ENCODE peak calls at places on chromosomes 7 and 10, in ten cellular contexts. K is astrocyte of the cerebellum; U is thyroid gland; V is T-helper 2 cell; P is fibroblast of lung; M is activated CD4-positive, CD25-positive, alpha-beta regulatory T cell; D is SW480; T is sigmoid colon; L is midbrain; Y is Kasumi-1. Z is an unnamed sample.

GRCh38 chr10:74145133-74145532 is 5.5 kb downstream of the AP3M1 start:
- DNase-seq in T (no peak), K (peak; percentile 76), D (no peak), M (no peak), U (no peak), P (peak; percentile 88), L (no peak), V (no peak), Y (no peak), Z (no peak)

GRCh38 chr10:18418579-18419210 is 232.7 kb downstream of the NSUN6 start:
- DNase-seq in P (peak; percentile 20), V (no peak), D (no peak), M (no peak), T (no peak), Y (peak; percentile 76), L (peak; percentile 6), U (no peak), K (no peak), Z (no peak)

GRCh38 chr7:23654508-23654907 is 25.5 kb upstream of the FAM221A start:
- DNase-seq in U (peak; percentile 34), M (no peak), Y (peak; percentile 93), D (peak; percentile 23), K (no peak), P (peak; percentile 37), V (no peak), L (peak; percentile 25), T (no peak), Z (no peak)

GRCh38 chr7:97155897-97156418 is 38.5 kb downstream of the SDHAF3 start:
- DNase-seq in K (no peak), L (no peak), D (no peak), Y (no peak), U (no peak), P (no peak), V (no peak), T (no peak), M (no peak), Z (no peak)

GRCh38 chr7:4139656-4140320 is 542.3 kb upstream of the FOXK1 start:
- DNase-seq in M (no peak), L (no peak), K (no peak), T (peak; percentile 48), U (no peak), P (no peak), V (no peak), Y (no peak), D (no peak), Z (no peak)

GRCh38 chr10:114404171-114405010 is at the start of gene AFAP1L2:
- DNase-seq in K (no peak), P (no peak), M (no peak), L (no peak), Y (no peak), V (no peak), U (peak; percentile 74), T (peak; percentile 69), D (peak; percentile 58), Z (no peak)

GRCh38 chr10:72316748-72317435 is 37.8 kb downstream of the DNAJB12 start:
- DNase-seq in Y (peak; percentile 69), V (peak; percentile 38), U (peak; percentile 58), P (no peak), T (peak; percentile 85), L (no peak), K (no peak), D (no peak), M (peak; percentile 54), Z (no peak)

GRCh38 chr7:76294344-76295024 is 8.0 kb upstream of the HSPB1 start:
- DNase-seq in L (peak; percentile 95), Y (no peak), K (peak; percentile 91), U (peak; percentile 99), P (peak; percentile 96), M (no peak), D (peak; percentile 74), V (no peak), T (peak; percentile 99), Z (no peak)

GRCh38 chr7:80482938-80483337 is 28.9 kb downstream of the GNAT3 start:
- DNase-seq in L (no peak), V (no peak), Y (no peak), D (no peak), T (no peak), K (no peak), P (no peak), U (no peak), M (no peak), Z (no peak)

GRCh38 chr7:5396999-5397656 is 26.5 kb downstream of the TNRC18 start:
- DNase-seq in P (peak; percentile 94), Y (peak; percentile 83), L (peak; percentile 46), D (peak; percentile 99), K (no peak), V (peak; percentile 91), U (peak; percentile 48), T (peak; percentile 94), M (peak; percentile 88), Z (peak; percentile 81)